ENCODE peak calls at places on chromosomes 7 and 10, in nine cellular contexts. One of them, this sample, is unnamed.

GRCh38 chr7:94687810-94688209 is 31.9 kb upstream of the SGCE start:
- DNase-seq in PC-9: no peak
- DNase-seq in thyroid gland: no peak
- DNase-seq in HL-60: no peak
- DNase-seq in cardiac muscle cell: peak
- DNase-seq in RWPE2: no peak
- DNase-seq in tibial artery: no peak
- DNase-seq in AG09309: no peak
- DNase-seq in skeletal muscle cell: no peak
- DNase-seq in this sample: no peak

GRCh38 chr7:1041471-1042160 is 2.7 kb upstream of the GPR146 start:
- DNase-seq in PC-9: no peak
- DNase-seq in thyroid gland: no peak
- DNase-seq in HL-60: no peak
- DNase-seq in cardiac muscle cell: peak
- DNase-seq in RWPE2: no peak
- DNase-seq in tibial artery: no peak
- DNase-seq in AG09309: no peak
- DNase-seq in skeletal muscle cell: no peak
- DNase-seq in this sample: no peak

GRCh38 chr7:18354686-18355085 is 140.9 kb upstream of the HDAC9 start:
- DNase-seq in PC-9: no peak
- DNase-seq in thyroid gland: no peak
- DNase-seq in HL-60: no peak
- DNase-seq in cardiac muscle cell: peak
- DNase-seq in RWPE2: no peak
- DNase-seq in tibial artery: no peak
- DNase-seq in AG09309: no peak
- DNase-seq in skeletal muscle cell: no peak
- DNase-seq in this sample: no peak

GRCh38 chr7:92944633-92945032 is 108.3 kb upstream of the CDK6 start:
- DNase-seq in PC-9: no peak
- DNase-seq in thyroid gland: no peak
- DNase-seq in HL-60: no peak
- DNase-seq in cardiac muscle cell: peak
- DNase-seq in RWPE2: no peak
- DNase-seq in tibial artery: no peak
- DNase-seq in AG09309: peak
- DNase-seq in skeletal muscle cell: no peak
- DNase-seq in this sample: no peak

GRCh38 chr7:47342646-47343045 is 239.3 kb downstream of the TNS3 start:
- DNase-seq in PC-9: no peak
- DNase-seq in thyroid gland: peak
- DNase-seq in HL-60: no peak
- DNase-seq in cardiac muscle cell: no peak
- DNase-seq in RWPE2: no peak
- DNase-seq in tibial artery: no peak
- DNase-seq in AG09309: no peak
- DNase-seq in skeletal muscle cell: no peak
- DNase-seq in this sample: peak

GRCh38 chr7:1814089-1814811 is 144.2 kb downstream of the ELFN1 start:
- DNase-seq in PC-9: no peak
- DNase-seq in thyroid gland: no peak
- DNase-seq in HL-60: no peak
- DNase-seq in cardiac muscle cell: no peak
- DNase-seq in RWPE2: no peak
- DNase-seq in tibial artery: peak
- DNase-seq in AG09309: no peak
- DNase-seq in skeletal muscle cell: no peak
- DNase-seq in this sample: peak

GRCh38 chr10:7260412-7260900 is 150.4 kb downstream of the SFMBT2 start:
- DNase-seq in PC-9: peak
- DNase-seq in thyroid gland: peak
- DNase-seq in HL-60: peak
- DNase-seq in cardiac muscle cell: peak
- DNase-seq in RWPE2: peak
- DNase-seq in tibial artery: peak
- DNase-seq in AG09309: peak
- DNase-seq in skeletal muscle cell: peak
- DNase-seq in this sample: no peak

GRCh38 chr7:40758590-40758989 is 623.8 kb downstream of the SUGCT start:
- DNase-seq in PC-9: no peak
- DNase-seq in thyroid gland: no peak
- DNase-seq in HL-60: no peak
- DNase-seq in cardiac muscle cell: peak
- DNase-seq in RWPE2: no peak
- DNase-seq in tibial artery: no peak
- DNase-seq in AG09309: no peak
- DNase-seq in skeletal muscle cell: no peak
- DNase-seq in this sample: no peak

GRCh38 chr7:50673096-50673495 is 107.9 kb upstream of the DDC start:
- DNase-seq in PC-9: no peak
- DNase-seq in thyroid gland: no peak
- DNase-seq in HL-60: no peak
- DNase-seq in cardiac muscle cell: no peak
- DNase-seq in RWPE2: no peak
- DNase-seq in tibial artery: no peak
- DNase-seq in AG09309: no peak
- DNase-seq in skeletal muscle cell: no peak
- DNase-seq in this sample: no peak

GRCh38 chr10:45591262-45591661 is 81.3 kb downstream of the ZFAND4 start:
- DNase-seq in PC-9: no peak
- DNase-seq in thyroid gland: no peak
- DNase-seq in HL-60: no peak
- DNase-seq in cardiac muscle cell: no peak
- DNase-seq in RWPE2: no peak
- DNase-seq in tibial artery: no peak
- DNase-seq in AG09309: no peak
- DNase-seq in skeletal muscle cell: no peak
- DNase-seq in this sample: no peak

GRCh38 chr10:45593938-45594275 is 78.7 kb downstream of the ZFAND4 start:
- DNase-seq in PC-9: no peak
- DNase-seq in thyroid gland: no peak
- DNase-seq in HL-60: no peak
- DNase-seq in cardiac muscle cell: no peak
- DNase-seq in RWPE2: no peak
- DNase-seq in tibial artery: no peak
- DNase-seq in AG09309: no peak
- DNase-seq in skeletal muscle cell: no peak
- DNase-seq in this sample: no peak

GRCh38 chr10:45594276-45595157 is 78.1 kb downstream of the ZFAND4 start:
- DNase-seq in PC-9: peak
- DNase-seq in thyroid gland: peak
- DNase-seq in HL-60: peak
- DNase-seq in cardiac muscle cell: peak
- DNase-seq in RWPE2: peak
- DNase-seq in tibial artery: peak
- DNase-seq in AG09309: peak
- DNase-seq in skeletal muscle cell: peak
- DNase-seq in this sample: peak

GRCh38 chr10:45592926-45593325 is 79.6 kb downstream of the ZFAND4 start:
- DNase-seq in PC-9: no peak
- DNase-seq in thyroid gland: no peak
- DNase-seq in HL-60: no peak
- DNase-seq in cardiac muscle cell: no peak
- DNase-seq in RWPE2: no peak
- DNase-seq in tibial artery: no peak
- DNase-seq in AG09309: no peak
- DNase-seq in skeletal muscle cell: no peak
- DNase-seq in this sample: no peak

GRCh38 chr10:45592432-45592831 is 80.1 kb downstream of the ZFAND4 start:
- DNase-seq in PC-9: no peak
- DNase-seq in thyroid gland: no peak
- DNase-seq in HL-60: no peak
- DNase-seq in cardiac muscle cell: no peak
- DNase-seq in RWPE2: no peak
- DNase-seq in tibial artery: no peak
- DNase-seq in AG09309: no peak
- DNase-seq in skeletal muscle cell: no peak
- DNase-seq in this sample: no peak
- H3K4me3 ChIP-seq in PC-9: no peak
- H3K4me3 ChIP-seq in thyroid gland: no peak
- H3K4me3 ChIP-seq in HL-60: no peak
- H3K4me3 ChIP-seq in cardiac muscle cell: no peak
- H3K4me3 ChIP-seq in RWPE2: no peak
- H3K4me3 ChIP-seq in tibial artery: no peak
- H3K4me3 ChIP-seq in AG09309: no peak
- H3K4me3 ChIP-seq in skeletal muscle cell: no peak
- H3K4me3 ChIP-seq in this sample: peak

GRCh38 chr10:103555321-103555649 is 61.8 kb downstream of the NEURL1 start:
- DNase-seq in PC-9: no peak
- DNase-seq in thyroid gland: no peak
- DNase-seq in HL-60: no peak
- DNase-seq in cardiac muscle cell: no peak
- DNase-seq in RWPE2: no peak
- DNase-seq in tibial artery: no peak
- DNase-seq in AG09309: no peak
- DNase-seq in skeletal muscle cell: no peak
- DNase-seq in this sample: no peak
- H3K4me3 ChIP-seq in PC-9: peak
- H3K4me3 ChIP-seq in thyroid gland: peak
- H3K4me3 ChIP-seq in HL-60: peak
- H3K4me3 ChIP-seq in cardiac muscle cell: peak
- H3K4me3 ChIP-seq in RWPE2: peak
- H3K4me3 ChIP-seq in tibial artery: peak
- H3K4me3 ChIP-seq in AG09309: peak
- H3K4me3 ChIP-seq in skeletal muscle cell: peak
- H3K4me3 ChIP-seq in this sample: peak

GRCh38 chr7:137081694-137082093 is 213.2 kb downstream of the CHRM2 start:
- DNase-seq in PC-9: no peak
- DNase-seq in thyroid gland: peak
- DNase-seq in HL-60: no peak
- DNase-seq in cardiac muscle cell: peak
- DNase-seq in RWPE2: no peak
- DNase-seq in tibial artery: peak
- DNase-seq in AG09309: peak
- DNase-seq in skeletal muscle cell: peak
- DNase-seq in this sample: no peak

GRCh38 chr7:137081276-137081675 is 212.8 kb downstream of the CHRM2 start:
- DNase-seq in PC-9: no peak
- DNase-seq in thyroid gland: no peak
- DNase-seq in HL-60: no peak
- DNase-seq in cardiac muscle cell: peak
- DNase-seq in RWPE2: no peak
- DNase-seq in tibial artery: no peak
- DNase-seq in AG09309: no peak
- DNase-seq in skeletal muscle cell: no peak
- DNase-seq in this sample: no peak

GRCh38 chr7:137078781-137079180 is 210.3 kb downstream of the CHRM2 start:
- DNase-seq in PC-9: no peak
- DNase-seq in thyroid gland: no peak
- DNase-seq in HL-60: no peak
- DNase-seq in cardiac muscle cell: no peak
- DNase-seq in RWPE2: no peak
- DNase-seq in tibial artery: no peak
- DNase-seq in AG09309: no peak
- DNase-seq in skeletal muscle cell: no peak
- DNase-seq in this sample: no peak

GRCh38 chr7:137084607-137085380 is 216.3 kb downstream of the CHRM2 start:
- DNase-seq in PC-9: no peak
- DNase-seq in thyroid gland: no peak
- DNase-seq in HL-60: no peak
- DNase-seq in cardiac muscle cell: no peak
- DNase-seq in RWPE2: no peak
- DNase-seq in tibial artery: no peak
- DNase-seq in AG09309: no peak
- DNase-seq in skeletal muscle cell: no peak
- DNase-seq in this sample: no peak

DNA sequence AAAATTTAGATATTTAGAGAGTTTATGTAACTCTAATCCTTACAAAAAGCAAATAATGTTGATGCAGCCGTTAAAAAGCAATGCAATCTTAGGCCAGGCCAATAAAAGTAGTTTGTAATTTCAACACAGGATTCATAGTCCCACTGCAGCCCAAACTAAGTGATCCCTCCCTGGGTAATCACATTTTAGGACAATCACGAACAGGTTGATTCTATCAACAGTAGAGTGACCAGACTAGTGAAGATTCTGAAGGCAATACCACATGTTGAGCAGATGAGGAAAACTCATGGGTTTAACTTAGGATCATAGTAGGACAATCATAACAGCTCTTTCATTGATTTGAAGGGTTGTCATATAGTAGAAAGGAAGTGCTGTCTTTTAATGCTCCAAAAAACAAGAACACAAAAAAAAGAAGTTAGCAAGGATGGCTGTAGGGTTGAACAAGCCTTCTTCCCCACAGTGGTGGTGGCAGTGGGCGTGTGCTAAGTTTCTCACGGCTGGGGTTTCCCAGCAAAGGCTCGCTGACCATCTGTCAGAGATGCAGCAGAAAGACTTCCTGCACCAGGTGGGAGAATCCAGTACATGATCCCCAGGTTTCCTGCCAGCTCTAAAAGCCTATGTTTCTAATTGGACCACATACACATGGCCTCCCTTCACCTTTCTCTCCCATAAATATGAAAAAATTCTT is 212.2 kb downstream of the CHRM2 start:
- DNase-seq in PC-9: no peak
- DNase-seq in thyroid gland: no peak
- DNase-seq in HL-60: no peak
- DNase-seq in cardiac muscle cell: no peak
- DNase-seq in RWPE2: no peak
- DNase-seq in tibial artery: no peak
- DNase-seq in AG09309: no peak
- DNase-seq in skeletal muscle cell: no peak
- DNase-seq in this sample: no peak
- H3K4me3 ChIP-seq in PC-9: no peak
- H3K4me3 ChIP-seq in thyroid gland: no peak
- H3K4me3 ChIP-seq in HL-60: no peak
- H3K4me3 ChIP-seq in cardiac muscle cell: no peak
- H3K4me3 ChIP-seq in RWPE2: no peak
- H3K4me3 ChIP-seq in tibial artery: no peak
- H3K4me3 ChIP-seq in AG09309: no peak
- H3K4me3 ChIP-seq in skeletal muscle cell: no peak
- H3K4me3 ChIP-seq in this sample: no peak

GRCh38 chr7:63900394-63901203 is 98.0 kb upstream of the ZNF722 start:
- DNase-seq in PC-9: peak
- DNase-seq in thyroid gland: peak
- DNase-seq in HL-60: no peak
- DNase-seq in cardiac muscle cell: peak
- DNase-seq in RWPE2: no peak
- DNase-seq in tibial artery: peak
- DNase-seq in AG09309: peak
- DNase-seq in skeletal muscle cell: no peak
- DNase-seq in this sample: no peak

DNA sequence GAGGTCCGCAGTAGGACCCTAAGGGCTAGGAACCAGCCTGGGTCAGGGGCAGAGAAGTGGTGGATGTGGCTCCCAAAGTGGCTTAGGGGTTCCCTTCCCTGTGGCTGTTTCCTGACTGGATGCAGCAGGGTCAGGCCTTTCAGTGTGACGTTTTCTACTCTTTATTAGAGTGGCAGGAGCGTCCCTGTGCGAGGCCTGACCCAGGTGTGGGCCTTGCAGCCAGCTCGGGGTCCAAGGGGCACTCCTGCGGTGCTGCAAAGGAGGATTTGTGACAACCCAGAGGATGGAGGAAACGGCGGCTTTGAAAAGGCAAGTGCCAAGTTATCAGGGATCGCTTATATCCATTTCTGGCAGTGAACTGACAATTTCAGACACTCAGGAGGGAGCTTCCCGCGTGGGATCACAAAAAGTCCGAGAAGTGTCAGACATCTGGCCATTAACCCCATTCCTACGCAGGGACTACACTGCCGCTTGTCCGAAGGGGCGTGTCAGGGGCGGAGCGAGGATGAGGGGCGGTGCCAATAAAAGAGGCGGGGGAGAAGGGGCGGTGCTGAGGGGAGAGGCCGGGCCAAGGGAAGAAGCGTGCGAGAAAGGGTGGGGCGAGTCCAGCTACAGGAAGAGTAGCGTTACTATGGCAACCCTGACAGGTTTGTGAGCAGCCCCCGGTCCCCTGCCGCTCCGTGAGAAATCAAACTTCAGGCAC is 98.8 kb upstream of the ZNF722 start:
- DNase-seq in PC-9: no peak
- DNase-seq in thyroid gland: peak
- DNase-seq in HL-60: no peak
- DNase-seq in cardiac muscle cell: no peak
- DNase-seq in RWPE2: no peak
- DNase-seq in tibial artery: peak
- DNase-seq in AG09309: no peak
- DNase-seq in skeletal muscle cell: no peak
- DNase-seq in this sample: no peak
- H3K4me3 ChIP-seq in PC-9: no peak
- H3K4me3 ChIP-seq in thyroid gland: peak
- H3K4me3 ChIP-seq in HL-60: peak
- H3K4me3 ChIP-seq in cardiac muscle cell: no peak
- H3K4me3 ChIP-seq in RWPE2: no peak
- H3K4me3 ChIP-seq in tibial artery: peak
- H3K4me3 ChIP-seq in AG09309: peak
- H3K4me3 ChIP-seq in skeletal muscle cell: no peak
- H3K4me3 ChIP-seq in this sample: peak

This sample was measured in coronary artery.